ENCODE peak calls at places on chromosomes 13 and 19, in four cellular contexts. F is activated CD8-positive, alpha-beta memory T cell treated with anti-CD3 and anti-CD28 coated beads for 24 hours; T is effector memory CD8-positive, alpha-beta T cell; L is stimulated activated CD4-positive, alpha-beta T cell treated with anti-CD3 and anti-CD28 coated beads, Interleukin-1b, Interleukin-23, amount 100 ng/mL, for 24 hours. E is an unnamed sample.

GRCh38 chr13:98925949-98926348 is 51.9 kb downstream of the DOCK9 start:
- DNase-seq in F (no peak), T (no peak), L (no peak), E (no peak)

GRCh38 chr19:43798546-43799409 is 3.5 kb downstream of the LYPD5 start:
- DNase-seq in L (no peak), T (peak), F (peak), E (no peak)

GRCh38 chr19:1081301-1082164 is 13.6 kb downstream of the POLR2E start:
- DNase-seq in L (no peak), F (peak), T (no peak), E (no peak)

GRCh38 chr19:46776927-46777911 is 11.2 kb downstream of the SLC1A5 start:
- DNase-seq in L (no peak), F (no peak), T (no peak), E (no peak)

GRCh38 chr19:459724-460511 is 915 bp downstream of the SHC2 start:
- DNase-seq in T (no peak), L (peak), F (peak), E (peak)

GRCh38 chr19:41811981-41812380 is 15.6 kb downstream of the CEACAM3 start:
- DNase-seq in L (no peak), F (no peak), T (no peak), E (no peak)

GRCh38 chr13:113584205-113584869 is at the start of gene TFDP1:
- DNase-seq in T (peak), F (peak), L (peak), E (peak)

GRCh38 chr19:49157445-49158224 is at the start of gene TRPM4:
- DNase-seq in T (no peak), L (peak), F (peak), E (peak)

GRCh38 chr13:42474954-42475353 is 99.0 kb upstream of the TNFSF11 start:
- DNase-seq in L (no peak), F (no peak), T (no peak), E (no peak)

GRCh38 chr13:71255633-71256032 is 611.4 kb downstream of the DACH1 start:
- DNase-seq in F (no peak), T (no peak), L (no peak), E (no peak)

GRCh38 chr19:23983406-23983805 is 68.7 kb downstream of the ZNF726 start:
- DNase-seq in F (no peak), T (no peak), L (no peak), E (no peak)

GRCh38 chr13:36998624-36999041 is 507 bp downstream of the ALG5 start:
- DNase-seq in L (no peak), T (peak), F (peak), E (no peak)

GRCh38 chr19:43812689-43813088 is 10.4 kb upstream of the LYPD5 start:
- DNase-seq in T (no peak), F (no peak), L (no peak), E (no peak)

GRCh38 chr13:66689628-66690027 is 540.5 kb downstream of the PCDH9 start:
- DNase-seq in T (no peak), F (no peak), L (no peak), E (no peak)

GRCh38 chr19:47190167-47190727 is 40.8 kb downstream of the BBC3 start:
- DNase-seq in F (peak), T (peak), L (no peak), E (peak)

GRCh38 chr13:49810825-49811526 is 18.5 kb upstream of the KPNA3 start:
- DNase-seq in T (no peak), F (no peak), L (no peak), E (no peak)

GRCh38 chr13:60959427-60959826 is 456.2 kb downstream of the PCDH20 start:
- DNase-seq in L (no peak), F (no peak), T (no peak), E (no peak)

GRCh38 chr19:29326849-29327840 is 114.2 kb upstream of the UQCRFS1 start:
- DNase-seq in L (no peak), F (no peak), T (no peak), E (peak)

GRCh38 chr19:1847684-1848398 is 442 bp downstream of the REXO1 start:
- DNase-seq in L (no peak), T (no peak), F (peak), E (no peak)

GRCh38 chr13:75779393-75779792 is 143.3 kb downstream of the LMO7 start:
- DNase-seq in T (no peak), F (no peak), L (no peak), E (no peak)